ENCODE peak calls at places on chromosomes 6 and 20, in six cellular contexts. One of them, this sample, is unnamed.

GRCh38 chr6:113762611-113763010 is 94.5 kb upstream of the MARCKS start:
- DNase-seq in AG04450: no peak
- DNase-seq in left ventricle myocardium inferior: no peak
- DNase-seq in CD8-positive, alpha-beta memory T cell: no peak
- DNase-seq in heart right ventricle: no peak
- DNase-seq in CD4-positive, alpha-beta T cell: no peak
- DNase-seq in this sample: no peak

GRCh38 chr20:25253606-25254275 is 5.9 kb downstream of the PYGB start:
- DNase-seq in AG04450: no peak
- DNase-seq in left ventricle myocardium inferior: no peak
- DNase-seq in CD8-positive, alpha-beta memory T cell: no peak
- DNase-seq in heart right ventricle: no peak
- DNase-seq in CD4-positive, alpha-beta T cell: no peak
- DNase-seq in this sample: no peak

GRCh38 chr6:51663525-51663924 is 423.9 kb downstream of the PKHD1 start:
- DNase-seq in AG04450: no peak
- DNase-seq in left ventricle myocardium inferior: no peak
- DNase-seq in CD8-positive, alpha-beta memory T cell: no peak
- DNase-seq in heart right ventricle: no peak
- DNase-seq in CD4-positive, alpha-beta T cell: no peak
- DNase-seq in this sample: no peak

GRCh38 chr6:149132336-149132735 is 185.2 kb upstream of the TAB2 start:
- DNase-seq in AG04450: no peak
- DNase-seq in left ventricle myocardium inferior: no peak
- DNase-seq in CD8-positive, alpha-beta memory T cell: no peak
- DNase-seq in heart right ventricle: no peak
- DNase-seq in CD4-positive, alpha-beta T cell: no peak
- DNase-seq in this sample: no peak

GRCh38 chr6:127366281-127367022 is 23.0 kb upstream of the ECHDC1 start:
- DNase-seq in AG04450: peak
- DNase-seq in left ventricle myocardium inferior: no peak
- DNase-seq in CD8-positive, alpha-beta memory T cell: no peak
- DNase-seq in heart right ventricle: no peak
- DNase-seq in CD4-positive, alpha-beta T cell: no peak
- DNase-seq in this sample: no peak

GRCh38 chr6:29656157-29656556 is 735 bp upstream of the MOG start:
- DNase-seq in AG04450: no peak
- DNase-seq in left ventricle myocardium inferior: peak
- DNase-seq in CD8-positive, alpha-beta memory T cell: no peak
- DNase-seq in heart right ventricle: peak
- DNase-seq in CD4-positive, alpha-beta T cell: no peak
- DNase-seq in this sample: no peak

GRCh38 chr20:48283470-48284110 is 498.3 kb upstream of the SULF2 start:
- DNase-seq in AG04450: peak
- DNase-seq in left ventricle myocardium inferior: peak
- DNase-seq in CD8-positive, alpha-beta memory T cell: no peak
- DNase-seq in heart right ventricle: peak
- DNase-seq in CD4-positive, alpha-beta T cell: no peak
- DNase-seq in this sample: no peak

GRCh38 chr6:144314003-144314485 is 28.9 kb downstream of the UTRN start:
- DNase-seq in AG04450: peak
- DNase-seq in left ventricle myocardium inferior: peak
- DNase-seq in CD8-positive, alpha-beta memory T cell: no peak
- DNase-seq in heart right ventricle: peak
- DNase-seq in CD4-positive, alpha-beta T cell: no peak
- DNase-seq in this sample: peak

GRCh38 chr20:63326314-63327228 is 33.6 kb downstream of the COL20A1 start:
- DNase-seq in AG04450: no peak
- DNase-seq in left ventricle myocardium inferior: peak
- DNase-seq in CD8-positive, alpha-beta memory T cell: no peak
- DNase-seq in heart right ventricle: no peak
- DNase-seq in CD4-positive, alpha-beta T cell: no peak
- DNase-seq in this sample: peak

GRCh38 chr6:135291288-135292116 is 110.4 kb downstream of the MYB start:
- DNase-seq in AG04450: no peak
- DNase-seq in left ventricle myocardium inferior: no peak
- DNase-seq in CD8-positive, alpha-beta memory T cell: no peak
- DNase-seq in heart right ventricle: no peak
- DNase-seq in CD4-positive, alpha-beta T cell: no peak
- DNase-seq in this sample: no peak

GRCh38 chr6:23175391-23175790 is 606.0 kb downstream of the HDGFL1 start:
- DNase-seq in AG04450: no peak
- DNase-seq in left ventricle myocardium inferior: no peak
- DNase-seq in CD8-positive, alpha-beta memory T cell: no peak
- DNase-seq in heart right ventricle: no peak
- DNase-seq in CD4-positive, alpha-beta T cell: no peak
- DNase-seq in this sample: no peak

GRCh38 chr6:41688256-41688965 is 47.0 kb downstream of the TFEB start:
- DNase-seq in AG04450: no peak
- DNase-seq in left ventricle myocardium inferior: no peak
- DNase-seq in CD8-positive, alpha-beta memory T cell: no peak
- DNase-seq in heart right ventricle: peak
- DNase-seq in CD4-positive, alpha-beta T cell: no peak
- DNase-seq in this sample: no peak

GRCh38 chr6:105568121-105568520 is 165.2 kb upstream of the PREP start:
- DNase-seq in AG04450: no peak
- DNase-seq in left ventricle myocardium inferior: no peak
- DNase-seq in CD8-positive, alpha-beta memory T cell: no peak
- DNase-seq in heart right ventricle: no peak
- DNase-seq in CD4-positive, alpha-beta T cell: no peak
- DNase-seq in this sample: no peak

GRCh38 chr6:164107297-164107995 is 692.9 kb downstream of the QKI start:
- DNase-seq in AG04450: no peak
- DNase-seq in left ventricle myocardium inferior: no peak
- DNase-seq in CD8-positive, alpha-beta memory T cell: no peak
- DNase-seq in heart right ventricle: peak
- DNase-seq in CD4-positive, alpha-beta T cell: no peak
- DNase-seq in this sample: no peak

GRCh38 chr6:40352006-40352405 is 235.2 kb downstream of the LRFN2 start:
- DNase-seq in AG04450: no peak
- DNase-seq in left ventricle myocardium inferior: no peak
- DNase-seq in CD8-positive, alpha-beta memory T cell: no peak
- DNase-seq in heart right ventricle: no peak
- DNase-seq in CD4-positive, alpha-beta T cell: no peak
- DNase-seq in this sample: no peak

GRCh38 chr6:46876126-46876525 is 45.6 kb downstream of the ADGRF5 start:
- DNase-seq in AG04450: no peak
- DNase-seq in left ventricle myocardium inferior: no peak
- DNase-seq in CD8-positive, alpha-beta memory T cell: no peak
- DNase-seq in heart right ventricle: peak
- DNase-seq in CD4-positive, alpha-beta T cell: no peak
- DNase-seq in this sample: no peak

GRCh38 chr6:149763866-149764265 is 14.3 kb downstream of the PCMT1 start:
- DNase-seq in AG04450: no peak
- DNase-seq in left ventricle myocardium inferior: no peak
- DNase-seq in CD8-positive, alpha-beta memory T cell: no peak
- DNase-seq in heart right ventricle: no peak
- DNase-seq in CD4-positive, alpha-beta T cell: no peak
- DNase-seq in this sample: no peak

GRCh38 chr6:119602215-119603178 is 252.9 kb upstream of the MAN1A1 start:
- DNase-seq in AG04450: no peak
- DNase-seq in left ventricle myocardium inferior: no peak
- DNase-seq in CD8-positive, alpha-beta memory T cell: no peak
- DNase-seq in heart right ventricle: no peak
- DNase-seq in CD4-positive, alpha-beta T cell: no peak
- DNase-seq in this sample: no peak

GRCh38 chr6:158718431-158719126 is 68.7 kb downstream of the SYTL3 start:
- DNase-seq in AG04450: no peak
- DNase-seq in left ventricle myocardium inferior: no peak
- DNase-seq in CD8-positive, alpha-beta memory T cell: no peak
- DNase-seq in heart right ventricle: no peak
- DNase-seq in CD4-positive, alpha-beta T cell: no peak
- DNase-seq in this sample: no peak

GRCh38 chr20:58228103-58228483 is 360 bp downstream of the ANKRD60 start:
- DNase-seq in AG04450: no peak
- DNase-seq in left ventricle myocardium inferior: no peak
- DNase-seq in CD8-positive, alpha-beta memory T cell: no peak
- DNase-seq in heart right ventricle: no peak
- DNase-seq in CD4-positive, alpha-beta T cell: no peak
- DNase-seq in this sample: no peak

GRCh38 chr6:38133932-38134703 is 314.6 kb downstream of the ZFAND3 start:
- DNase-seq in AG04450: no peak
- DNase-seq in left ventricle myocardium inferior: no peak
- DNase-seq in CD8-positive, alpha-beta memory T cell: no peak
- DNase-seq in heart right ventricle: no peak
- DNase-seq in CD4-positive, alpha-beta T cell: no peak
- DNase-seq in this sample: no peak

GRCh38 chr20:59258103-59258705 is 42.2 kb upstream of the EDN3 start:
- DNase-seq in AG04450: no peak
- DNase-seq in left ventricle myocardium inferior: no peak
- DNase-seq in CD8-positive, alpha-beta memory T cell: no peak
- DNase-seq in heart right ventricle: no peak
- DNase-seq in CD4-positive, alpha-beta T cell: no peak
- DNase-seq in this sample: no peak

GRCh38 chr6:166955865-166956443 is 396 bp downstream of the RNASET2 start:
- DNase-seq in AG04450: no peak
- DNase-seq in left ventricle myocardium inferior: no peak
- DNase-seq in CD8-positive, alpha-beta memory T cell: no peak
- DNase-seq in heart right ventricle: no peak
- DNase-seq in CD4-positive, alpha-beta T cell: no peak
- DNase-seq in this sample: peak

GRCh38 chr6:15504581-15505350 is 158.1 kb downstream of the DTNBP1 start:
- DNase-seq in AG04450: peak
- DNase-seq in left ventricle myocardium inferior: peak
- DNase-seq in CD8-positive, alpha-beta memory T cell: no peak
- DNase-seq in heart right ventricle: peak
- DNase-seq in CD4-positive, alpha-beta T cell: no peak
- DNase-seq in this sample: peak

GRCh38 chr20:57783196-57783595 is 73.4 kb upstream of the PMEPA1 start:
- DNase-seq in AG04450: no peak
- DNase-seq in left ventricle myocardium inferior: no peak
- DNase-seq in CD8-positive, alpha-beta memory T cell: no peak
- DNase-seq in heart right ventricle: no peak
- DNase-seq in CD4-positive, alpha-beta T cell: no peak
- DNase-seq in this sample: no peak

GRCh38 chr6:31639449-31639861 is 13.0 kb downstream of the BAG6 start:
- DNase-seq in AG04450: no peak
- DNase-seq in left ventricle myocardium inferior: no peak
- DNase-seq in CD8-positive, alpha-beta memory T cell: no peak
- DNase-seq in heart right ventricle: no peak
- DNase-seq in CD4-positive, alpha-beta T cell: no peak
- DNase-seq in this sample: no peak

GRCh38 chr20:5361176-5361575 is 44.4 kb upstream of the PROKR2 start:
- DNase-seq in AG04450: no peak
- DNase-seq in left ventricle myocardium inferior: no peak
- DNase-seq in CD8-positive, alpha-beta memory T cell: no peak
- DNase-seq in heart right ventricle: no peak
- DNase-seq in CD4-positive, alpha-beta T cell: no peak
- DNase-seq in this sample: no peak

GRCh38 chr20:7285918-7286556 is 518.6 kb downstream of the BMP2 start:
- DNase-seq in AG04450: peak
- DNase-seq in left ventricle myocardium inferior: peak
- DNase-seq in CD8-positive, alpha-beta memory T cell: no peak
- DNase-seq in heart right ventricle: peak
- DNase-seq in CD4-positive, alpha-beta T cell: no peak
- DNase-seq in this sample: peak

GRCh38 chr6:75446278-75446880 is 47.2 kb downstream of the FILIP1 start:
- DNase-seq in AG04450: no peak
- DNase-seq in left ventricle myocardium inferior: no peak
- DNase-seq in CD8-positive, alpha-beta memory T cell: no peak
- DNase-seq in heart right ventricle: no peak
- DNase-seq in CD4-positive, alpha-beta T cell: no peak
- DNase-seq in this sample: no peak

GRCh38 chr20:34582221-34582620 is 23.7 kb downstream of the MAP1LC3A start:
- DNase-seq in AG04450: no peak
- DNase-seq in left ventricle myocardium inferior: no peak
- DNase-seq in CD8-positive, alpha-beta memory T cell: no peak
- DNase-seq in heart right ventricle: no peak
- DNase-seq in CD4-positive, alpha-beta T cell: no peak
- DNase-seq in this sample: no peak

GRCh38 chr20:34582911-34583310 is 24.4 kb downstream of the MAP1LC3A start:
- DNase-seq in AG04450: no peak
- DNase-seq in left ventricle myocardium inferior: no peak
- DNase-seq in CD8-positive, alpha-beta memory T cell: no peak
- DNase-seq in heart right ventricle: no peak
- DNase-seq in CD4-positive, alpha-beta T cell: no peak
- DNase-seq in this sample: no peak

GRCh38 chr20:34579936-34580587 is 21.5 kb downstream of the MAP1LC3A start:
- DNase-seq in AG04450: no peak
- DNase-seq in left ventricle myocardium inferior: no peak
- DNase-seq in CD8-positive, alpha-beta memory T cell: no peak
- DNase-seq in heart right ventricle: no peak
- DNase-seq in CD4-positive, alpha-beta T cell: no peak
- DNase-seq in this sample: no peak

GRCh38 chr20:34580588-34580940 is 22.0 kb downstream of the MAP1LC3A start:
- DNase-seq in AG04450: no peak
- DNase-seq in left ventricle myocardium inferior: no peak
- DNase-seq in CD8-positive, alpha-beta memory T cell: no peak
- DNase-seq in heart right ventricle: no peak
- DNase-seq in CD4-positive, alpha-beta T cell: no peak
- DNase-seq in this sample: no peak

GRCh38 chr20:34581341-34582189 is 23.0 kb downstream of the MAP1LC3A start:
- DNase-seq in AG04450: no peak
- DNase-seq in left ventricle myocardium inferior: peak
- DNase-seq in CD8-positive, alpha-beta memory T cell: no peak
- DNase-seq in heart right ventricle: no peak
- DNase-seq in CD4-positive, alpha-beta T cell: no peak
- DNase-seq in this sample: no peak
- H3K27ac ChIP-seq in AG04450: peak
- H3K27ac ChIP-seq in left ventricle myocardium inferior: peak
- H3K27ac ChIP-seq in CD8-positive, alpha-beta memory T cell: no peak
- H3K27ac ChIP-seq in heart right ventricle: peak
- H3K27ac ChIP-seq in CD4-positive, alpha-beta T cell: no peak
- H3K27ac ChIP-seq in this sample: peak

DNA sequence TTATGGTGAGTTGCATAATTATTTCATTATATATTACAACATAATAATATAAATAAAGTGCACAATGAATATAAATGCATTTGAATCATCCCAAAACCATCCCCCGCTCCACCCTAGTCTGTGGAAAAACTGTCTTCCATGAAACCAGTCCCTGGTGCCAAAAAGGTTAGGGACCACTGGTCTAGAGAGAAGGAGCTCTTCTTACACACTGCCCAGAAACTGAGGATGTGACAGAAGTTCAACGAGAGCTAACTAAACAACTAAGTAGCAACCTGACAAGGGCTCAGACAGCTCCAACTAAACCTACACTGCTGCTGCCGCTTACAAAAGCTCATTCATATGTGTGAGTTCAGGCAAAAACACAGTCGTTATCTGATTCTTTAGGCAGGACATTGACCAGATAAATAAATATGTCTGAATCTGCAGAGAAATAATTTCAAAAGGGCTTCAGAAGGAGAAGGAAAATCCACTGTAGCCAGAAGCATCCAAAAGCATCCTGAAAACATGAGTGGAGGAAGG is 125.9 kb downstream of the ATXN1 start:
- DNase-seq in AG04450: no peak
- DNase-seq in left ventricle myocardium inferior: no peak
- DNase-seq in CD8-positive, alpha-beta memory T cell: no peak
- DNase-seq in heart right ventricle: no peak
- DNase-seq in CD4-positive, alpha-beta T cell: no peak
- DNase-seq in this sample: no peak
- H3K27ac ChIP-seq in AG04450: no peak
- H3K27ac ChIP-seq in left ventricle myocardium inferior: no peak
- H3K27ac ChIP-seq in CD8-positive, alpha-beta memory T cell: no peak
- H3K27ac ChIP-seq in heart right ventricle: no peak
- H3K27ac ChIP-seq in CD4-positive, alpha-beta T cell: no peak
- H3K27ac ChIP-seq in this sample: no peak

GRCh38 chr6:1412908-1413307 is 23.5 kb downstream of the FOXF2 start:
- DNase-seq in AG04450: no peak
- DNase-seq in left ventricle myocardium inferior: no peak
- DNase-seq in CD8-positive, alpha-beta memory T cell: no peak
- DNase-seq in heart right ventricle: no peak
- DNase-seq in CD4-positive, alpha-beta T cell: no peak
- DNase-seq in this sample: no peak
- H3K27ac ChIP-seq in AG04450: no peak
- H3K27ac ChIP-seq in left ventricle myocardium inferior: no peak
- H3K27ac ChIP-seq in CD8-positive, alpha-beta memory T cell: no peak
- H3K27ac ChIP-seq in heart right ventricle: no peak
- H3K27ac ChIP-seq in CD4-positive, alpha-beta T cell: no peak
- H3K27ac ChIP-seq in this sample: no peak

GRCh38 chr20:3486850-3487249 is 16.0 kb downstream of the ATRN start:
- DNase-seq in AG04450: no peak
- DNase-seq in left ventricle myocardium inferior: no peak
- DNase-seq in CD8-positive, alpha-beta memory T cell: no peak
- DNase-seq in heart right ventricle: no peak
- DNase-seq in CD4-positive, alpha-beta T cell: no peak
- DNase-seq in this sample: no peak
- H3K27ac ChIP-seq in AG04450: no peak
- H3K27ac ChIP-seq in left ventricle myocardium inferior: no peak
- H3K27ac ChIP-seq in CD8-positive, alpha-beta memory T cell: no peak
- H3K27ac ChIP-seq in heart right ventricle: no peak
- H3K27ac ChIP-seq in CD4-positive, alpha-beta T cell: no peak
- H3K27ac ChIP-seq in this sample: no peak

This sample was measured in psoas muscle.